ENCODE peak calls at places on chromosome X, in four cellular contexts. R is IMR-90, W is GM23248, J is MM.1S. Y is an unnamed sample.

GRCh38 chrX:9635368-9635767 is 130.3 kb downstream of the GPR143 start:
- DNase-seq in R (no peak), W (no peak), J (no peak), Y (no peak)

GRCh38 chrX:17590892-17591740 is 146.2 kb upstream of the SCML1 start:
- DNase-seq in R (peak; percentile 80), W (peak; percentile 79), J (peak; percentile 72), Y (peak; percentile 82)

GRCh38 chrX:48505481-48505880 is 3.3 kb upstream of the PORCN start:
- DNase-seq in R (no peak), W (no peak), J (no peak), Y (no peak)

GRCh38 chrX:35696760-35697234 is 101.3 kb upstream of the MAGEB16 start:
- DNase-seq in R (no peak), W (no peak), J (no peak), Y (no peak)

GRCh38 chrX:46922601-46923000 is 10.4 kb downstream of the JADE3 start:
- DNase-seq in R (no peak), W (peak; percentile 13), J (no peak), Y (no peak)

GRCh38 chrX:134660627-134661026 is 2.4 kb upstream of the PLAC1 start:
- DNase-seq in R (peak; percentile 41), W (peak; percentile 24), J (no peak), Y (no peak)

GRCh38 chrX:77556276-77556675 is 109.1 kb downstream of the FGF16 start:
- DNase-seq in R (no peak), W (no peak), J (no peak), Y (no peak)

GRCh38 chrX:49178537-49178936 is 6.8 kb downstream of the PLP2 start:
- DNase-seq in R (no peak), W (no peak), J (no peak), Y (peak; percentile 40)

GRCh38 chrX:68196939-68197791 is 236.1 kb downstream of the OPHN1 start:
- DNase-seq in R (peak; percentile 57), W (peak; percentile 54), J (peak; percentile 53), Y (peak; percentile 79)

GRCh38 chrX:20205927-20206708 is 60.6 kb downstream of the RPS6KA3 start:
- DNase-seq in R (no peak), W (no peak), J (no peak), Y (no peak)

GRCh38 chrX:23742174-23742692 is 843 bp downstream of the ACOT9 start:
- DNase-seq in R (peak; percentile 74), W (peak; percentile 83), J (peak; percentile 10), Y (peak; percentile 73)

GRCh38 chrX:85223359-85223758 is 20.2 kb downstream of the SATL1 start:
- DNase-seq in R (no peak), W (no peak), J (no peak), Y (no peak)

GRCh38 chrX:150416469-150416868 is 53.4 kb downstream of the MAMLD1 start:
- DNase-seq in R (no peak), W (no peak), J (no peak), Y (no peak)

GRCh38 chrX:14030248-14030592 is 528 bp upstream of the GEMIN8 start:
- DNase-seq in R (peak; percentile 64), W (peak; percentile 78), J (no peak), Y (peak; percentile 70)

GRCh38 chrX:154750301-154751120 is at the start of gene GAB3:
- DNase-seq in R (peak; percentile 31), W (peak; percentile 61), J (peak; percentile 63), Y (peak; percentile 70)

GRCh38 chrX:65705439-65705838 is 38.0 kb downstream of the MSN start:
- DNase-seq in R (no peak), W (no peak), J (peak; percentile 70), Y (no peak)

GRCh38 chrX:65707153-65707552 is 39.7 kb downstream of the MSN start:
- DNase-seq in R (no peak), W (no peak), J (no peak), Y (no peak)

GRCh38 chrX:65702956-65703355 is 35.5 kb downstream of the MSN start:
- DNase-seq in R (no peak), W (no peak), J (no peak), Y (no peak)

GRCh38 chrX:65712005-65712861 is 44.8 kb downstream of the MSN start:
- DNase-seq in R (peak; percentile 75), W (no peak), J (no peak), Y (no peak)

DNA sequence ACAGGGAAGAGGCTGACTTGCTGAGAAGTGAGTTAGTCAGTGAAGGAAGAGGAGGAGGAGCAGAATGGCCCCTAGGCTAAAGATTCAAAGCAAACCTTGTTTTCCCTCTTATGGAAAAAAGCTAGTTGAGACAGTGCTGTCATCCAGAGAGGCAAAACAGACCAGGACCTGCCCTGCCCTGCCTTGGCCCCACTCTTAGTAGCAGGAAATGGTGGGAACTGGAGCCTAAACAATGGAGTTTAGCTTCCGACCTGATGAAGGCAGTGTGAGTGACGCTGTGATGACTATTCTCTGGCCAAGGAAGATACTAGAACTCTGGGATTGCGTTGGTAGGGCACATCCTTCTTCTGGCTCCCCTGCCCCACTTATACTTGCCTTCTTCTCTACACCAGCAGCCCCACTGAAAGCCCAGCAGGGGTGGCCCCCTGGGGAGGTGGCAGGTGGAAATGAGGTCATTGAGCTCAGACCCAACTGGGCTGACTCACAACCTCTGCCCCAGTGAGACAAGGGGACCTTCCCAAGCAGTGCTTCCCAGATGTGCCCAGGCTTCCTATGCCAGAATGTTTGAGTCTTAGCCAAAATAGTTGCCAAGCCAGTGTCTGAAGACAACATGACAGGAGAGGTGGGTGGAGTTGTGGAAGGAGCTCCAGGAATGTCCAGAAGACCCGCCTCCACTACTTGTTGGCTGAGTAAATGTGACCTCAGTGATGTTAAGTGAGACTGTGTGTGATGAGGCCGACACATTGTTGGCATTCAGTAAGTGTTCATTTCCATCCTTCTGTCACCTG is 38.8 kb downstream of the MSN start:
- DNase-seq in R (peak; percentile 85), W (peak; percentile 83), J (no peak), Y (no peak)
- H3K9ac ChIP-seq in R (no peak overlapping the region), W (peak overlapping the region; percentile 60), J (no peak overlapping the region), Y (no peak overlapping the region)

GRCh38 chrX:39689374-39690104 is 408.2 kb downstream of the BCOR start:
- DNase-seq in R (no peak), W (peak; percentile 25), J (no peak), Y (peak; percentile 19)
- H3K9ac ChIP-seq in R (no peak overlapping the region), W (peak overlapping the region; percentile 40), J (no peak overlapping the region), Y (no peak overlapping the region)

GRCh38 chrX:53442322-53442631 is 8.1 kb upstream of the HSD17B10 start:
- DNase-seq in R (no peak), W (no peak), J (no peak), Y (no peak)
- H3K9ac ChIP-seq in R (no peak overlapping the region), W (no peak overlapping the region), J (peak overlapping the region; percentile 49), Y (peak overlapping the region; percentile 59)

DNA sequence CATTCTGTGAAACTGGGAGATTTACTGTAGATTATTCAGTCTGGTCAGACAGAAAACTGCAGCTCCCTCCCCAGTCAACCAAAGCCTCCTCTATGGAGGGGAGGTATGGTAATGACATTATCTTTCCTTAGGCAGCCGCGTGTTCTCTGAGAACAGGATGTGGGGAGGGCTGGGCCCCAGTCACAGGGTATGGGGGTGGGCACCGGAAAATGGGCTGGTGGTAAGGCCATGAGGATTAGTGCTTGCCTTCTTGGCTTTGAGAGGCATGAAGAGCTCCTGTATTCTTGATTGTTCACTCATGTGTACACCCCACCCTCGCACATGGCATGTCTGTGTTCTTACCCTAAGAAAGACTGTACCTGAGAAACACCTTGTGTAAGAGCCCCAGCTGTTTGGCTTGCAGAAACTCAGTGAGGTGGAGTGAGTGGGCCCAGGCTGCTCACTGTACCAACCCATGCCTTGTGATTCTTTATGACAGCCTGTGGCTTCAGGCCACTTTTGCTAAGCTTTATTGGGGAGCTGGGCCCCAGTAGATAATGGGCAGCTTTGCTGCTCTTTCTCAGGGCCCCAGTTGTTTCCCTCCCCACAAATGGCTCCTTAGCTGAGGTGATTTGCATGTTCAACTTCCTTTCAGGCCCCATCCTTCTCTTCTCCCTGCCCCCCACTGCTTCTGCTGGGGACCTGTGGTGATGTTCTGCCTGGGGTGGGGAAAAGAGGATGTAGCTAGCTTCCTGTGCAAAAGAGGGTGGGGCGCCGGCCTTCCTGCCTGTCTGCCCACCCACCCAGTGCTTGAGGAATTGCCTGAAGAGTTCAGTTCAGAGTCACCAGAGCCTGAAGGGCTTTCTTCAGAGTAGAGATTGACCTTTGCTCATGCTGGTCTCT is 30.7 kb downstream of the MSN start:
- DNase-seq in R (no peak), W (peak; percentile 40), J (peak; percentile 79), Y (peak; percentile 91)
- H3K9ac ChIP-seq in R (no peak overlapping the region), W (peak overlapping the region; percentile 71), J (peak overlapping the region; percentile 21), Y (peak overlapping the region; percentile 68)